ENCODE peak calls at places on chromosome 11, in eight cellular contexts. One of them, this sample, is unnamed.

GRCh38 chr11:10298342-10298741 is 4.3 kb upstream of the SBF2 start:
- DNase-seq in fibroblast of lung: peak
- DNase-seq in keratinocyte: no peak
- DNase-seq in K562: no peak
- DNase-seq in HepG2: peak
- DNase-seq in GM23248: peak
- DNase-seq in colonic mucosa: no peak
- DNase-seq in GM12878: peak
- DNase-seq in this sample: no peak

GRCh38 chr11:119505861-119506260 is 82.9 kb upstream of the THY1 start:
- DNase-seq in fibroblast of lung: no peak
- DNase-seq in keratinocyte: no peak
- DNase-seq in K562: no peak
- DNase-seq in HepG2: no peak
- DNase-seq in GM23248: no peak
- DNase-seq in colonic mucosa: no peak
- DNase-seq in GM12878: no peak
- DNase-seq in this sample: no peak

GRCh38 chr11:126338346-126339055 is 17.0 kb upstream of the ST3GAL4 start:
- DNase-seq in fibroblast of lung: no peak
- DNase-seq in keratinocyte: no peak
- DNase-seq in K562: no peak
- DNase-seq in HepG2: no peak
- DNase-seq in GM23248: no peak
- DNase-seq in colonic mucosa: no peak
- DNase-seq in GM12878: no peak
- DNase-seq in this sample: no peak

GRCh38 chr11:100863080-100863581 is 176.0 kb downstream of the ARHGAP42 start:
- DNase-seq in fibroblast of lung: peak
- DNase-seq in keratinocyte: no peak
- DNase-seq in K562: peak
- DNase-seq in HepG2: no peak
- DNase-seq in GM23248: peak
- DNase-seq in colonic mucosa: no peak
- DNase-seq in GM12878: peak
- DNase-seq in this sample: peak

GRCh38 chr11:72225411-72225951 is 914 bp downstream of the INPPL1 start:
- DNase-seq in fibroblast of lung: no peak
- DNase-seq in keratinocyte: no peak
- DNase-seq in K562: no peak
- DNase-seq in HepG2: no peak
- DNase-seq in GM23248: peak
- DNase-seq in colonic mucosa: no peak
- DNase-seq in GM12878: no peak
- DNase-seq in this sample: no peak

GRCh38 chr11:46916669-46917108 is 1.7 kb downstream of the LRP4 start:
- DNase-seq in fibroblast of lung: peak
- DNase-seq in keratinocyte: no peak
- DNase-seq in K562: peak
- DNase-seq in HepG2: peak
- DNase-seq in GM23248: peak
- DNase-seq in colonic mucosa: peak
- DNase-seq in GM12878: no peak
- DNase-seq in this sample: peak

GRCh38 chr11:112128483-112129121 is 35.3 kb downstream of the IL18 start:
- DNase-seq in fibroblast of lung: peak
- DNase-seq in keratinocyte: peak
- DNase-seq in K562: no peak
- DNase-seq in HepG2: no peak
- DNase-seq in GM23248: peak
- DNase-seq in colonic mucosa: peak
- DNase-seq in GM12878: no peak
- DNase-seq in this sample: peak

GRCh38 chr11:102115557-102115956 is 5.3 kb downstream of the YAP1 start:
- DNase-seq in fibroblast of lung: peak
- DNase-seq in keratinocyte: no peak
- DNase-seq in K562: no peak
- DNase-seq in HepG2: peak
- DNase-seq in GM23248: peak
- DNase-seq in colonic mucosa: peak
- DNase-seq in GM12878: no peak
- DNase-seq in this sample: no peak

GRCh38 chr11:112377946-112378345 is 117.3 kb upstream of the PLET1 start:
- DNase-seq in fibroblast of lung: no peak
- DNase-seq in keratinocyte: no peak
- DNase-seq in K562: no peak
- DNase-seq in HepG2: no peak
- DNase-seq in GM23248: no peak
- DNase-seq in colonic mucosa: no peak
- DNase-seq in GM12878: no peak
- DNase-seq in this sample: no peak

GRCh38 chr11:8333431-8334401 is 70.0 kb upstream of the LMO1 start:
- DNase-seq in fibroblast of lung: no peak
- DNase-seq in keratinocyte: no peak
- DNase-seq in K562: no peak
- DNase-seq in HepG2: no peak
- DNase-seq in GM23248: peak
- DNase-seq in colonic mucosa: no peak
- DNase-seq in GM12878: no peak
- DNase-seq in this sample: no peak

GRCh38 chr11:21374381-21374780 is 705.0 kb downstream of the NELL1 start:
- DNase-seq in fibroblast of lung: no peak
- DNase-seq in keratinocyte: no peak
- DNase-seq in K562: no peak
- DNase-seq in HepG2: no peak
- DNase-seq in GM23248: no peak
- DNase-seq in colonic mucosa: no peak
- DNase-seq in GM12878: no peak
- DNase-seq in this sample: no peak

GRCh38 chr11:34890812-34891211 is 25.4 kb downstream of the APIP start:
- DNase-seq in fibroblast of lung: peak
- DNase-seq in keratinocyte: no peak
- DNase-seq in K562: no peak
- DNase-seq in HepG2: peak
- DNase-seq in GM23248: peak
- DNase-seq in colonic mucosa: no peak
- DNase-seq in GM12878: no peak
- DNase-seq in this sample: no peak

GRCh38 chr11:122851366-122852011 is 13.2 kb downstream of the CRTAM start:
- DNase-seq in fibroblast of lung: no peak
- DNase-seq in keratinocyte: no peak
- DNase-seq in K562: no peak
- DNase-seq in HepG2: no peak
- DNase-seq in GM23248: no peak
- DNase-seq in colonic mucosa: no peak
- DNase-seq in GM12878: no peak
- DNase-seq in this sample: no peak

GRCh38 chr11:117931971-117932370 is 2.8 kb upstream of the TMPRSS13 start:
- DNase-seq in fibroblast of lung: no peak
- DNase-seq in keratinocyte: no peak
- DNase-seq in K562: no peak
- DNase-seq in HepG2: no peak
- DNase-seq in GM23248: no peak
- DNase-seq in colonic mucosa: no peak
- DNase-seq in GM12878: peak
- DNase-seq in this sample: peak

GRCh38 chr11:130313383-130314183 is 1.1 kb downstream of the ZBTB44 start:
- DNase-seq in fibroblast of lung: peak
- DNase-seq in keratinocyte: no peak
- DNase-seq in K562: peak
- DNase-seq in HepG2: no peak
- DNase-seq in GM23248: peak
- DNase-seq in colonic mucosa: no peak
- DNase-seq in GM12878: no peak
- DNase-seq in this sample: no peak

GRCh38 chr11:134837887-134838232 is 425.8 kb upstream of the B3GAT1 start:
- DNase-seq in fibroblast of lung: no peak
- DNase-seq in keratinocyte: no peak
- DNase-seq in K562: no peak
- DNase-seq in HepG2: no peak
- DNase-seq in GM23248: no peak
- DNase-seq in colonic mucosa: no peak
- DNase-seq in GM12878: no peak
- DNase-seq in this sample: no peak

GRCh38 chr11:134838708-134839107 is 426.7 kb upstream of the B3GAT1 start:
- DNase-seq in fibroblast of lung: no peak
- DNase-seq in keratinocyte: no peak
- DNase-seq in K562: no peak
- DNase-seq in HepG2: no peak
- DNase-seq in GM23248: no peak
- DNase-seq in colonic mucosa: no peak
- DNase-seq in GM12878: no peak
- DNase-seq in this sample: no peak

GRCh38 chr11:134830312-134830711 is 418.3 kb upstream of the B3GAT1 start:
- DNase-seq in fibroblast of lung: no peak
- DNase-seq in keratinocyte: no peak
- DNase-seq in K562: no peak
- DNase-seq in HepG2: no peak
- DNase-seq in GM23248: no peak
- DNase-seq in colonic mucosa: no peak
- DNase-seq in GM12878: no peak
- DNase-seq in this sample: no peak

GRCh38 chr11:134837166-134837886 is 425.3 kb upstream of the B3GAT1 start:
- DNase-seq in fibroblast of lung: no peak
- DNase-seq in keratinocyte: no peak
- DNase-seq in K562: peak
- DNase-seq in HepG2: no peak
- DNase-seq in GM23248: no peak
- DNase-seq in colonic mucosa: no peak
- DNase-seq in GM12878: no peak
- DNase-seq in this sample: no peak

GRCh38 chr11:134835561-134835960 is 423.5 kb upstream of the B3GAT1 start:
- DNase-seq in fibroblast of lung: no peak
- DNase-seq in keratinocyte: no peak
- DNase-seq in K562: no peak
- DNase-seq in HepG2: no peak
- DNase-seq in GM23248: no peak
- DNase-seq in colonic mucosa: no peak
- DNase-seq in GM12878: no peak
- DNase-seq in this sample: no peak
- H3K4me3 ChIP-seq in fibroblast of lung: no peak
- H3K4me3 ChIP-seq in keratinocyte: no peak
- H3K4me3 ChIP-seq in K562: no peak
- H3K4me3 ChIP-seq in HepG2: no peak
- H3K4me3 ChIP-seq in GM23248: no peak
- H3K4me3 ChIP-seq in colonic mucosa: no peak
- H3K4me3 ChIP-seq in GM12878: no peak
- H3K4me3 ChIP-seq in this sample: no peak

GRCh38 chr11:44731685-44732411 is 5.1 kb downstream of the TSPAN18 start:
- DNase-seq in fibroblast of lung: no peak
- DNase-seq in keratinocyte: no peak
- DNase-seq in K562: no peak
- DNase-seq in HepG2: no peak
- DNase-seq in GM23248: no peak
- DNase-seq in colonic mucosa: no peak
- DNase-seq in GM12878: no peak
- DNase-seq in this sample: no peak

GRCh38 chr11:44729065-44729464 is 2.3 kb downstream of the TSPAN18 start:
- DNase-seq in fibroblast of lung: no peak
- DNase-seq in keratinocyte: no peak
- DNase-seq in K562: no peak
- DNase-seq in HepG2: no peak
- DNase-seq in GM23248: no peak
- DNase-seq in colonic mucosa: no peak
- DNase-seq in GM12878: no peak
- DNase-seq in this sample: no peak

GRCh38 chr11:44729718-44730117 is 3.0 kb downstream of the TSPAN18 start:
- DNase-seq in fibroblast of lung: no peak
- DNase-seq in keratinocyte: no peak
- DNase-seq in K562: no peak
- DNase-seq in HepG2: no peak
- DNase-seq in GM23248: no peak
- DNase-seq in colonic mucosa: no peak
- DNase-seq in GM12878: no peak
- DNase-seq in this sample: no peak

GRCh38 chr11:44732564-44732963 is 5.8 kb downstream of the TSPAN18 start:
- DNase-seq in fibroblast of lung: no peak
- DNase-seq in keratinocyte: no peak
- DNase-seq in K562: no peak
- DNase-seq in HepG2: no peak
- DNase-seq in GM23248: no peak
- DNase-seq in colonic mucosa: no peak
- DNase-seq in GM12878: no peak
- DNase-seq in this sample: no peak

GRCh38 chr11:44730775-44731174 is 4.0 kb downstream of the TSPAN18 start:
- DNase-seq in fibroblast of lung: no peak
- DNase-seq in keratinocyte: no peak
- DNase-seq in K562: no peak
- DNase-seq in HepG2: no peak
- DNase-seq in GM23248: no peak
- DNase-seq in colonic mucosa: no peak
- DNase-seq in GM12878: no peak
- DNase-seq in this sample: no peak
- H3K9ac ChIP-seq in fibroblast of lung: no peak
- H3K9ac ChIP-seq in keratinocyte: no peak
- H3K9ac ChIP-seq in K562: no peak
- H3K9ac ChIP-seq in HepG2: no peak
- H3K9ac ChIP-seq in GM23248: no peak
- H3K9ac ChIP-seq in colonic mucosa: no peak
- H3K9ac ChIP-seq in GM12878: no peak
- H3K9ac ChIP-seq in this sample: no peak

GRCh38 chr11:66068923-66069714 is 953 bp upstream of the PACS1 start:
- DNase-seq in fibroblast of lung: peak
- DNase-seq in keratinocyte: no peak
- DNase-seq in K562: no peak
- DNase-seq in HepG2: peak
- DNase-seq in GM23248: peak
- DNase-seq in colonic mucosa: peak
- DNase-seq in GM12878: no peak
- DNase-seq in this sample: peak
- H3K4me3 ChIP-seq in fibroblast of lung: peak
- H3K4me3 ChIP-seq in keratinocyte: peak
- H3K4me3 ChIP-seq in K562: peak
- H3K4me3 ChIP-seq in HepG2: peak
- H3K4me3 ChIP-seq in GM23248: peak
- H3K4me3 ChIP-seq in colonic mucosa: peak
- H3K4me3 ChIP-seq in GM12878: peak
- H3K4me3 ChIP-seq in this sample: peak

GRCh38 chr11:124748100-124748418 is 4.0 kb downstream of the VSIG2 start:
- DNase-seq in fibroblast of lung: no peak
- DNase-seq in keratinocyte: no peak
- DNase-seq in K562: no peak
- DNase-seq in HepG2: no peak
- DNase-seq in GM23248: no peak
- DNase-seq in colonic mucosa: no peak
- DNase-seq in GM12878: no peak
- DNase-seq in this sample: no peak

GRCh38 chr11:124745835-124746620 is 6.0 kb downstream of the VSIG2 start:
- DNase-seq in fibroblast of lung: no peak
- DNase-seq in keratinocyte: no peak
- DNase-seq in K562: no peak
- DNase-seq in HepG2: no peak
- DNase-seq in GM23248: peak
- DNase-seq in colonic mucosa: peak
- DNase-seq in GM12878: no peak
- DNase-seq in this sample: peak

GRCh38 chr11:124746621-124747243 is 5.3 kb downstream of the VSIG2 start:
- DNase-seq in fibroblast of lung: peak
- DNase-seq in keratinocyte: peak
- DNase-seq in K562: peak
- DNase-seq in HepG2: peak
- DNase-seq in GM23248: peak
- DNase-seq in colonic mucosa: peak
- DNase-seq in GM12878: peak
- DNase-seq in this sample: peak

GRCh38 chr11:124748481-124749338 is 3.3 kb downstream of the VSIG2 start:
- DNase-seq in fibroblast of lung: no peak
- DNase-seq in keratinocyte: no peak
- DNase-seq in K562: no peak
- DNase-seq in HepG2: no peak
- DNase-seq in GM23248: peak
- DNase-seq in colonic mucosa: peak
- DNase-seq in GM12878: no peak
- DNase-seq in this sample: peak

GRCh38 chr11:124747406-124748099 is 4.5 kb downstream of the VSIG2 start:
- DNase-seq in fibroblast of lung: no peak
- DNase-seq in keratinocyte: no peak
- DNase-seq in K562: no peak
- DNase-seq in HepG2: no peak
- DNase-seq in GM23248: no peak
- DNase-seq in colonic mucosa: no peak
- DNase-seq in GM12878: no peak
- DNase-seq in this sample: no peak
- H3K9ac ChIP-seq in fibroblast of lung: no peak
- H3K9ac ChIP-seq in keratinocyte: no peak
- H3K9ac ChIP-seq in K562: no peak
- H3K9ac ChIP-seq in HepG2: peak
- H3K9ac ChIP-seq in GM23248: no peak
- H3K9ac ChIP-seq in colonic mucosa: no peak
- H3K9ac ChIP-seq in GM12878: no peak
- H3K9ac ChIP-seq in this sample: no peak